ENCODE peak calls at places on chromosomes 13 and 19, in eight cellular contexts. B, D, R, V, Z, I, X and O are unnamed samples.

GRCh38 chr19:12985049-12985776 is 10.1 kb upstream of the NFIX start:
- DNase-seq in B (no peak), D (peak; percentile 56), R (no peak), V (peak; percentile 66), Z (peak; percentile 50), I (peak; percentile 56), X (peak; percentile 76), O (peak; percentile 82)

GRCh38 chr13:81606074-81606473 is 1265.1 kb upstream of the SPRY2 start:
- DNase-seq in B (no peak), D (no peak), R (no peak), V (no peak), Z (no peak), I (no peak), X (no peak), O (no peak)

GRCh38 chr13:20873348-20873747 is 29.2 kb downstream of the XPO4 start:
- DNase-seq in B (peak; percentile 14), D (peak; percentile 34), R (peak; percentile 62), V (peak; percentile 52), Z (no peak), I (peak; percentile 50), X (peak; percentile 61), O (no peak)

GRCh38 chr19:23095406-23095805 is 21.4 kb upstream of the ZNF730 start:
- DNase-seq in B (no peak), D (no peak), R (no peak), V (peak; percentile 8), Z (no peak), I (no peak), X (no peak), O (no peak)

GRCh38 chr19:35251456-35251855 is 2.7 kb downstream of the LSR start:
- DNase-seq in B (no peak), D (no peak), R (no peak), V (no peak), Z (no peak), I (no peak), X (no peak), O (no peak)

GRCh38 chr13:102021777-102022176 is 380.1 kb downstream of the FGF14 start:
- DNase-seq in B (no peak), D (no peak), R (no peak), V (no peak), Z (no peak), I (no peak), X (no peak), O (no peak)

GRCh38 chr13:114131581-114132418 is 623 bp downstream of the RASA3 start:
- DNase-seq in B (no peak), D (no peak), R (no peak), V (peak; percentile 50), Z (peak; percentile 50), I (peak; percentile 31), X (no peak), O (no peak)

GRCh38 chr13:109198585-109198984 is 569.2 kb downstream of the MYO16 start:
- DNase-seq in B (no peak), D (peak; percentile 26), R (peak; percentile 51), V (peak; percentile 31), Z (peak; percentile 27), I (no peak), X (peak; percentile 31), O (no peak)

GRCh38 chr13:24038846-24039330 is 121.6 kb upstream of the SPATA13 start:
- DNase-seq in B (peak; percentile 56), D (peak; percentile 36), R (no peak), V (peak; percentile 25), Z (peak; percentile 49), I (no peak), X (peak; percentile 74), O (no peak)

GRCh38 chr13:30323524-30323923 is 16.2 kb upstream of the KATNAL1 start:
- DNase-seq in B (no peak), D (no peak), R (no peak), V (no peak), Z (no peak), I (no peak), X (no peak), O (no peak)

GRCh38 chr13:36193151-36193855 is 21.1 kb downstream of the SOHLH2 start:
- DNase-seq in B (no peak), D (no peak), R (peak; percentile 46), V (peak; percentile 70), Z (peak; percentile 48), I (peak; percentile 16), X (no peak), O (no peak)

DNA sequence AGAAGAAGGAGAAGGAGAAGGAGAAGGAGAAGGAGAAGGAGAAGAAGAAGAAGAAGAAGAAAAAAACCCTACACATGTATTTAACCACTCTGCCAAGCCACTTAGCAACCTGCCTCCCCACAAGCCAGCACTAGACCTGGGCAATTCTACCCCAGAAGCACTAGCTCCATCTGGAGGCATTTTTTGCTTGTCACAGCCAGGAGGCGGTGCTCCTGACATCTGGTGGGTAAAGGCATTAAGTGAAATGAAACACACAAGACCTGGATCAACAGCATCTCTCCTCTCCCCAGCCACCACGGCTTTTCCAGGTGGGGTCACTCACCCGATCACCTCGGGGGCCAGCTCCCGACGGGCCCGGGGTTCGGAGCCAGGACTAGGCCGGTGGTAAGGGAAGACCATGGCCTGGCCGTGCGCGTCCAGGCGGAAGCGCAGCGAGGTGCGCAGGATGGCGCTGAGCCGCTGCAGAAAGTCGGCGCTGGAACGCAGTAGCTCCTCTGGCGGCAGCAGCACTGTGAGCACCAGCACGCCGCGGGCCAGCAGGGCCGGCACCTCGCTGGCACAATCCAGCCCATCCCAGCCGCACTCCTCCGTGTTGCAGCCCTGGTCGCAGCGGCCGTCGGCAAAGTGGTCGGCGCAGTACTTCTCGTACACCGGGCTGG is 26.9 kb downstream of the NOTCH3 start:
- DNase-seq in B (no peak), D (no peak), R (no peak), V (peak; percentile 38), Z (peak; percentile 37), I (peak; percentile 25), X (no peak), O (no peak)
- TF ChIP-seq CTCF in B (peak; percentile 15), D (peak; percentile 7), R (no peak), V (peak; percentile 19), Z (peak; percentile 41), I (peak; percentile 18), X (peak; percentile 23), O (no peak)

GRCh38 chr13:73544175-73544574 is 485.4 kb downstream of the KLF5 start:
- DNase-seq in B (no peak), D (no peak), R (no peak), V (no peak), Z (no peak), I (no peak), X (no peak), O (no peak)
- TF ChIP-seq CTCF in B (no peak), D (no peak), R (peak; percentile 13), V (no peak), Z (no peak), I (no peak), X (peak; percentile 14), O (no peak)

GRCh38 chr13:28822161-28822560 is 2.0 kb downstream of the MTUS2 start:
- DNase-seq in B (no peak), D (no peak), R (no peak), V (no peak), Z (no peak), I (no peak), X (no peak), O (no peak)

GRCh38 chr13:28820099-28821051 is at the start of gene MTUS2:
- DNase-seq in B (no peak), D (no peak), R (no peak), V (no peak), Z (peak; percentile 8), I (no peak), X (no peak), O (no peak)

GRCh38 chr13:28817204-28817603 is 2.9 kb upstream of the MTUS2 start:
- DNase-seq in B (no peak), D (no peak), R (no peak), V (no peak), Z (no peak), I (no peak), X (no peak), O (no peak)

GRCh38 chr13:28819748-28820098 is 416 bp upstream of the MTUS2 start:
- DNase-seq in B (no peak), D (peak; percentile 35), R (no peak), V (peak; percentile 24), Z (peak; percentile 55), I (peak; percentile 8), X (peak; percentile 32), O (no peak)

GRCh38 chr13:28819046-28819747 is 942 bp upstream of the MTUS2 start:
- DNase-seq in B (no peak), D (peak; percentile 42), R (no peak), V (peak; percentile 39), Z (peak; percentile 37), I (peak; percentile 17), X (peak; percentile 12), O (no peak)
- TF ChIP-seq CTCF in B (no peak), D (no peak), R (no peak), V (no peak), Z (no peak), I (no peak), X (no peak), O (no peak)

GRCh38 chr13:59477011-59477410 is 686.7 kb downstream of the DIAPH3 start:
- DNase-seq in B (no peak), D (no peak), R (no peak), V (peak; percentile 28), Z (peak; percentile 35), I (no peak), X (no peak), O (no peak)
- TF ChIP-seq CTCF in B (peak; percentile 36), D (peak; percentile 12), R (no peak), V (peak; percentile 60), Z (peak; percentile 63), I (peak; percentile 35), X (peak; percentile 26), O (no peak)

GRCh38 chr19:47609885-47610545 is 1.1 kb downstream of the BICRA start:
- DNase-seq in B (no peak), D (peak; percentile 45), R (peak; percentile 11), V (peak; percentile 48), Z (peak; percentile 59), I (peak; percentile 38), X (peak; percentile 26), O (peak; percentile 80)
- TF ChIP-seq CTCF in B (no peak), D (no peak), R (no peak), V (no peak), Z (no peak), I (no peak), X (no peak), O (no peak)

DNA sequence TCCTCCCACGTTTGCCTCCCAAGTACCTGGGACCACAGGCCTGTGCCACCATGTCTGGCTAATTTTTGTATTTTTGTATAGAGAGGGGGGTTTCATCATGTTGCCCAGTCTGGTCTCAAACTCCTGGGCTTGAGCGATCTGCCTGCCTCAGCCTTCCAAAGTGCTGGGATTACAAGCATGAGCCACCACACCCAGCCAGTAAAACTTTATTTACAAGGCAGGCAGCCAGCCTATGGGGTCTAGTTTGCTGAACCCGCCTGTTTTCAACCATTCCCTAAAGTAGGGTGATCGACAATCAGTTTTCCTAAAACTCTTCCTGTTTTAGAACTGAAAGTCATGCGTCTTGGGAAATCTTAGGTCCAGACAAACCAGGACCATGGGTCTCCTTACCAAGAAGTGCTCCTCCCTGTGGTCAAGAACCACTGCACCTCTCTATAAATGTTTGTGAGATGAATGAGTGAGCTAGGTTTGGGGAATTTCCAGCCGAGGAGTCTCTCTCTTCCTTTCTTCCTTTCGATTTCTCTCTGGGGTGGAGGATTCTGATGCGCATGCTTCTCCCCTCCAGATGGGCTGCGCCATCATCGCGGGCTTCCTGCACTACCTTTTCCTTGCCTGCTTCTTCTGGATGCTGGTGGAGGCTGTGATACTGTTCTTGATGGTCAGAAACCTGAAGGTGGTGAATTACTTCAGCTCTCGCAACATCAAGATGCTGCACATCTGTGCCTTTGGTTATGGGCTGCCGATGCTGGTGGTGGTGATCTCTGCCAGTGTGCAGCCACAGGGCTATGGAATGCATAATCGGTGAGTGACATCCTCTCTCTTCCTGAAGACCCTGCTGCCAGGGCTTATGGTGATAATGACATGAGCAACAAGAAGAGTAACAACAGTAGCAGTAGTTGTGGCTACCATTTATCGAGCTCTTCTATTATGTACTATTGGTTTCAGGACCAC is 38.7 kb downstream of the ADGRE1 start:
- DNase-seq in B (no peak), D (no peak), R (no peak), V (peak; percentile 15), Z (no peak), I (no peak), X (no peak), O (no peak)
- TF ChIP-seq CTCF in B (no peak), D (no peak), R (no peak), V (no peak), Z (no peak), I (no peak), X (no peak), O (no peak)